ENCODE peak calls at places on chromosomes 13 and 19, in five cellular contexts. M, Q, T, P and K are unnamed samples.
A peak's percentile ranks its signal among the peaks of the same experiment; 100 is the strongest.

GRCh38 chr13:32938907-32939306 is 77.3 kb upstream of the KL start:
- DNase-seq in T (no peak), Q (no peak), P (no peak), M (no peak), K (no peak)

GRCh38 chr13:79549355-79550106 is 68.6 kb downstream of the NDFIP2 start:
- DNase-seq in Q (no peak), P (no peak), T (no peak), M (no peak), K (no peak)

GRCh38 chr13:91450913-91451312 is 52.5 kb downstream of the GPC5 start:
- DNase-seq in T (no peak), Q (no peak), P (no peak), M (no peak), K (no peak)

GRCh38 chr19:39196860-39197562 is at the start of gene NCCRP1:
- DNase-seq in M (no peak), T (no peak), P (no peak), Q (no peak), K (no peak)

GRCh38 chr13:30178976-30179375 is 128.4 kb downstream of the KATNAL1 start:
- DNase-seq in T (no peak), M (no peak), P (no peak), Q (no peak), K (no peak)

GRCh38 chr13:100314132-100314910 is 225.4 kb downstream of the PCCA start:
- DNase-seq in T (no peak), Q (no peak), M (no peak), P (no peak), K (no peak)

GRCh38 chr13:22736084-22736767 is 444.6 kb upstream of the SGCG start:
- DNase-seq in P (no peak), T (no peak), Q (no peak), M (no peak), K (no peak)

GRCh38 chr13:77580748-77581147 is 45.2 kb downstream of the SCEL start:
- DNase-seq in M (no peak), T (no peak), Q (no peak), P (no peak), K (no peak)

GRCh38 chr19:34851277-34851804 is 75.4 kb upstream of the ZNF30 start:
- DNase-seq in P (no peak), M (no peak), T (no peak), Q (no peak), K (no peak)

GRCh38 chr13:73303858-73304257 is 245.1 kb downstream of the KLF5 start:
- DNase-seq in P (no peak), M (no peak), T (no peak), Q (no peak), K (no peak)

GRCh38 chr19:34482380-34483250 is 1.1 kb downstream of the WTIP start:
- DNase-seq in Q (no peak), P (peak; percentile 40), M (no peak), T (no peak), K (no peak)

GRCh38 chr19:14361824-14362223 is 19.4 kb upstream of the ADGRE5 start:
- DNase-seq in T (no peak), Q (no peak), M (no peak), P (no peak), K (no peak)

GRCh38 chr19:5628470-5628869 is 5.6 kb downstream of the SAFB start:
- DNase-seq in T (no peak), Q (no peak), P (no peak), M (no peak), K (no peak)

GRCh38 chr19:5631511-5632240 is 8.8 kb downstream of the SAFB start:
- DNase-seq in Q (no peak), M (no peak), T (no peak), P (no peak), K (no peak)

GRCh38 chr19:5632241-5632612 is 9.3 kb downstream of the SAFB start:
- DNase-seq in Q (no peak), P (no peak), T (no peak), M (no peak), K (no peak)

GRCh38 chr19:5627395-5627904 is 4.6 kb downstream of the SAFB start:
- DNase-seq in T (peak; percentile 79), M (peak; percentile 75), Q (peak; percentile 56), P (peak; percentile 40), K (no peak)

DNA sequence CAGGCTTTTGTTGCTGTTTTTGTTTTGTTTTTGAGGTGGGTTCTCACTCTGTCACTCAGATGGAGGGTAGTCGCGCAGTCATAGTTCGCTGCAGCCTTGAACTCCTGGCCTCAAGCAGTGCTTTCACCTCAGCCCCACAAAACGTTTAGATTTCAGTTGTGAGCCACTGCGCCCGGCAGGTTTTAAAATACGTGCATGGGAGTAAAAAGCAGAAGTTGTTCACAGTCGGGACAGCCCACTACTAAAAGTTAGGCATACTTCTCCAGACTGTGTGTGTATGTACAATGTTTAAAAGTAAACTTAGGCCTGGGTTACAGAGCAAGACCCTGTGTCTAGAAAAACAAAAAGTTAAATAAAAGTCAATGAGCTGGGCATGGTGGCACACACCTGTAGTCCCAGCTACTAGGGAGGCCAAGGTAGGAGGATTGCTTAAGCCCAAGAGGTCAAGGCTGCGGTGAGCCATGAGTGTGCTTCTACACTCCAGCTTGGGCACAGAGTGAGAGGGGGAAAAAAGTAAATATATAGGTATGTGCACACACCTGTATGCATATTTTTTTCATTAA is 6.1 kb downstream of the SAFB start:
- DNase-seq in M (no peak), T (no peak), P (no peak), Q (no peak), K (no peak)
- H3K4me1 ChIP-seq in M (no peaks in the 10 kb centered on the region), T (peaks cover 91% of the 10 kb centered on the region), P (peaks cover 90% of the 10 kb centered on the region), Q (peaks cover 99% of the 10 kb centered on the region), K (peaks cover 13% of the 10 kb centered on the region)

GRCh38 chr19:41861846-41862245 is 1.8 kb downstream of the RPS19 start:
- DNase-seq in M (no peak), T (peak; percentile 4), P (no peak), Q (no peak), K (no peak)

GRCh38 chr19:41860419-41861097 is 503 bp downstream of the RPS19 start:
- DNase-seq in P (no peak), M (peak; percentile 73), T (peak; percentile 55), Q (no peak), K (no peak)

GRCh38 chr19:41861098-41861768 is 1.2 kb downstream of the RPS19 start:
- DNase-seq in T (no peak), P (no peak), M (no peak), Q (no peak), K (no peak)

GRCh38 chr19:41859618-41860418 is at the start of gene RPS19:
- DNase-seq in Q (peak; percentile 98), M (peak; percentile 99), P (peak; percentile 99), T (peak; percentile 99), K (peak; percentile 87)

GRCh38 chr19:41859213-41859617 is 840 bp upstream of the RPS19 start:
- DNase-seq in Q (no peak), M (no peak), T (no peak), P (no peak), K (no peak)
- H3K27ac ChIP-seq in Q (peak overlapping the region; percentile 99), M (peak overlapping the region; percentile 88), T (peak overlapping the region; percentile 93), P (peak overlapping the region; percentile 96), K (peak overlapping the region; percentile 89)

GRCh38 chr13:42361701-42362100 is 89.7 kb downstream of the AKAP11 start:
- DNase-seq in Q (no peak), P (no peak), M (no peak), T (no peak), K (no peak)
- H3K4me1 ChIP-seq in Q (no peaks in the 10 kb centered on the region), P (no peaks in the 10 kb centered on the region), M (no peaks in the 10 kb centered on the region), T (no peaks in the 10 kb centered on the region), K (no peaks in the 10 kb centered on the region)

GRCh38 chr13:93226065-93226622 is 463 bp upstream of the GPC6 start:
- DNase-seq in T (no peak), P (no peak), M (no peak), Q (no peak), K (no peak)

GRCh38 chr13:93226623-93227279 is at the start of gene GPC6:
- DNase-seq in M (peak; percentile 78), Q (no peak), P (no peak), T (no peak), K (no peak)

GRCh38 chr13:93227280-93227905 is 786 bp downstream of the GPC6 start:
- DNase-seq in P (no peak), Q (no peak), T (peak; percentile 50), M (peak; percentile 70), K (no peak)

GRCh38 chr13:93230466-93230865 is 3.9 kb downstream of the GPC6 start:
- DNase-seq in Q (no peak), T (no peak), M (no peak), P (no peak), K (no peak)

GRCh38 chr13:93227906-93228801 is 1.5 kb downstream of the GPC6 start:
- DNase-seq in M (peak; percentile 86), Q (peak; percentile 33), P (peak; percentile 31), T (peak; percentile 66), K (no peak)
- H3K27ac ChIP-seq in M (peak overlapping the region; percentile 81), Q (peak overlapping the region; percentile 61), P (peak overlapping the region; percentile 28), T (peak overlapping the region; percentile 10), K (peak overlapping the region; percentile 51)

DNA sequence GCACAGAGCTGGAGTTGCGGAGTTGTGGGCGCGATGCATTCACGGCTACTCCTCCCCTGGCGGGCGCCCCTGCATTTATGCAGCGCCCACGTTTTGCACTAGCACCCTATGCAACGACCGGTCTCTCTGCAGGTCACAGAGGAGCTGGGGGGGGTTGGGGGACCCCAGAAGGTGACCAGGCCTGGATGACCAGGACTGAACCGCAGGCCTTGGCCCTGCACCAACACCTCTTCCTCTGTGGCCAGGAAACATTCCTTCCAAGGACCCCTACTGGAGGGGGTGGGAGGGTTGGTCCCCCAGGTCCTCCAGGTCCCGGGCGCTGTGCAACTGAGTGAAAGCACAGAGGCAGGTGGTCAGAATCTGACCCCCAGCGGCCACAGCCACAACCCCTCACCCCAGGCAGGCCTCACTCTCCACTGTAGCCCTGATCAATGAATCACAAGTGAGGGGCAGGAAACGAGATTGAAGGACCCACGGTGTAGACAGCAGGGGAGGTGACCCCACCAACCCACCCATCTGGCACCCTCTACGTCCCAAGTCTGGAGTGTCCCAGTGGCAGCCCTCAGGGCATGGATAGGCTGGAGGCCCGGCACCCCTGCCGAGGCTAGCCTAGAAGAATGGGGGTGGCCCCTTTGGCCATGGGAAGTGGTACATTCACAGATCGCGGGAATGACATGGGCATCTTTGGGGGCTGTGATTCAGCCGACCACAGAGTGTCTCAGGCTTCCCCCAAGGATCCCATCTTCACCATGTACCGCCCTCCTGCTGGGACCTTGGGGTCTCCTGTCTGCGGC is 11.1 kb upstream of the MKNK2 start:
- DNase-seq in Q (no peak), M (no peak), T (peak; percentile 76), P (no peak), K (no peak)
- H3K4me1 ChIP-seq in Q (peaks cover 73% of the 10 kb centered on the region), M (no peaks in the 10 kb centered on the region), T (peaks cover 55% of the 10 kb centered on the region), P (peaks cover 56% of the 10 kb centered on the region), K (peaks cover 43% of the 10 kb centered on the region)

DNA sequence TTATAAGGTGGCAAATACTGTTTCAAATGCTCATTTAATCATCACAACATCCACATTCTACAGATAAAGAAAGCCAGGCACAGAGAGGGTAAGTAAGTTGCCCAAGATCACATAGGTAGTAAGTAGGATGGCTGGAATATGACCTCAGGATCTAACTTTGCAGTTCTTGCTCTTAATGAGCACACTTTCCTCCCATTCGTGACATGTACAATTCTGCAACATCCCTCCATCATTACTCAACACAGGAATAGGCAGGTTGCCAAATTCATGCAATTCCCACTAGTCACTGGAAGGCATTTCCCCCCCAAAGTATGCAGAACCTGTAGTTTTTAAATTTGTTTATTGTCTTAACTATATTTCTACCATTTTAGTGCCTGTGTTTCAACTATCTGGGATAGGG is 109.2 kb downstream of the OLFM4 start:
- DNase-seq in M (no peak), T (no peak), P (no peak), Q (no peak), K (no peak)
- H3K27ac ChIP-seq in M (no peak overlapping the region), T (no peak overlapping the region), P (no peak overlapping the region), Q (peak overlapping the region; percentile 61), K (no peak overlapping the region)